ENCODE peak calls at places on chromosomes 5 and 9, in ten cellular contexts. L, U, W, X, E, B, R, G, Q and J are unnamed samples.

GRCh38 chr5:67106626-67107342 is 89.8 kb downstream of the CD180 start:
- DNase-seq in L (no peak), U (no peak), W (no peak), X (no peak), E (no peak), B (no peak), R (no peak), G (no peak), Q (no peak), J (no peak)

GRCh38 chr9:69452110-69452780 is 127.2 kb downstream of the ENTREP1 start:
- DNase-seq in L (no peak), U (no peak), W (no peak), X (no peak), E (peak; percentile 46), B (no peak), R (no peak), G (no peak), Q (no peak), J (no peak)

GRCh38 chr9:4425358-4426045 is 64.8 kb upstream of the SLC1A1 start:
- DNase-seq in L (no peak), U (no peak), W (no peak), X (no peak), E (no peak), B (no peak), R (no peak), G (peak; percentile 42), Q (no peak), J (no peak)

GRCh38 chr9:7791364-7791763 is 8.2 kb downstream of the DMAC1 start:
- DNase-seq in L (no peak), U (no peak), W (no peak), X (no peak), E (no peak), B (no peak), R (no peak), G (no peak), Q (peak; percentile 82), J (no peak)

GRCh38 chr5:151683936-151684586 is 2.7 kb downstream of the SPARC start:
- DNase-seq in L (no peak), U (no peak), W (no peak), X (no peak), E (no peak), B (no peak), R (peak; percentile 13), G (peak; percentile 45), Q (no peak), J (no peak)

GRCh38 chr9:14710804-14711203 is 11.7 kb downstream of the CER1 start:
- DNase-seq in L (no peak), U (no peak), W (no peak), X (no peak), E (no peak), B (no peak), R (no peak), G (peak; percentile 64), Q (no peak), J (no peak)

GRCh38 chr5:109868737-109869136 is 179.0 kb downstream of the MAN2A1 start:
- DNase-seq in L (no peak), U (no peak), W (no peak), X (no peak), E (no peak), B (no peak), R (no peak), G (peak; percentile 58), Q (no peak), J (no peak)

GRCh38 chr5:377326-377981 is 55.9 kb downstream of the AHRR start:
- DNase-seq in L (peak; percentile 56), U (peak; percentile 35), W (no peak), X (no peak), E (no peak), B (no peak), R (no peak), G (no peak), Q (no peak), J (no peak)

GRCh38 chr9:19198406-19198805 is 32.1 kb upstream of the DENND4C start:
- DNase-seq in L (no peak), U (no peak), W (no peak), X (no peak), E (no peak), B (no peak), R (no peak), G (no peak), Q (no peak), J (no peak)

GRCh38 chr5:131112424-131112823 is 52.6 kb downstream of the HINT1 start:
- DNase-seq in L (no peak), U (no peak), W (no peak), X (no peak), E (no peak), B (no peak), R (no peak), G (no peak), Q (no peak), J (no peak)

GRCh38 chr5:154829589-154830218 is 20.7 kb downstream of the FAXDC2 start:
- DNase-seq in L (peak; percentile 54), U (no peak), W (no peak), X (no peak), E (no peak), B (no peak), R (no peak), G (peak; percentile 49), Q (no peak), J (no peak)

GRCh38 chr9:109705515-109705914 is 74.5 kb upstream of the PALM2AKAP2 start:
- DNase-seq in L (no peak), U (no peak), W (no peak), X (no peak), E (no peak), B (no peak), R (no peak), G (peak; percentile 75), Q (no peak), J (no peak)

GRCh38 chr9:107439991-107440456 is 49.5 kb downstream of the KLF4 start:
- DNase-seq in L (no peak), U (no peak), W (no peak), X (no peak), E (peak; percentile 5), B (no peak), R (peak; percentile 91), G (no peak), Q (no peak), J (no peak)

GRCh38 chr5:133309981-133310630 is 258.3 kb downstream of the HSPA4 start:
- DNase-seq in L (no peak), U (no peak), W (no peak), X (no peak), E (no peak), B (no peak), R (no peak), G (no peak), Q (no peak), J (no peak)

GRCh38 chr9:115649991-115650472 is 503.6 kb upstream of the PAPPA start:
- DNase-seq in L (peak; percentile 95), U (no peak), W (no peak), X (peak; percentile 57), E (no peak), B (no peak), R (no peak), G (peak; percentile 100), Q (no peak), J (no peak)

GRCh38 chr9:129910628-129911567 is 75.6 kb downstream of the USP20 start:
- DNase-seq in L (no peak), U (no peak), W (no peak), X (no peak), E (peak; percentile 100), B (no peak), R (no peak), G (peak; percentile 99), Q (no peak), J (no peak)

GRCh38 chr5:83472213-83472507 is 616 bp downstream of the VCAN start:
- DNase-seq in L (no peak), U (no peak), W (no peak), X (no peak), E (no peak), B (no peak), R (peak; percentile 27), G (no peak), Q (no peak), J (no peak)

GRCh38 chr9:75979362-75979761 is 88.9 kb downstream of the PCSK5 start:
- DNase-seq in L (no peak), U (no peak), W (no peak), X (no peak), E (no peak), B (no peak), R (peak; percentile 63), G (peak; percentile 45), Q (no peak), J (no peak)

GRCh38 chr9:35538361-35539234 is 48.7 kb downstream of the RUSC2 start:
- DNase-seq in L (peak; percentile 93), U (peak; percentile 73), W (no peak), X (peak; percentile 89), E (no peak), B (peak; percentile 84), R (peak; percentile 34), G (peak; percentile 87), Q (no peak), J (peak; percentile 89)

GRCh38 chr9:88828492-88828974 is 162.7 kb upstream of the S1PR3 start:
- DNase-seq in L (no peak), U (no peak), W (no peak), X (no peak), E (no peak), B (no peak), R (no peak), G (no peak), Q (no peak), J (no peak)

GRCh38 chr9:3858961-3859360 is 333.2 kb upstream of the RFX3 start:
- DNase-seq in L (no peak), U (no peak), W (no peak), X (no peak), E (no peak), B (no peak), R (no peak), G (peak; percentile 64), Q (no peak), J (no peak)

GRCh38 chr5:136424835-136425694 is 59.7 kb upstream of the TRPC7 start:
- DNase-seq in L (no peak), U (peak; percentile 97), W (no peak), X (peak; percentile 51), E (no peak), B (peak; percentile 2), R (peak; percentile 89), G (peak; percentile 61), Q (peak; percentile 47), J (peak; percentile 37)

GRCh38 chr5:15834596-15835245 is 334.7 kb downstream of the FBXL7 start:
- DNase-seq in L (no peak), U (no peak), W (no peak), X (no peak), E (peak; percentile 96), B (no peak), R (no peak), G (peak; percentile 86), Q (no peak), J (no peak)

GRCh38 chr9:91166796-91167366 is 194.8 kb downstream of the AUH start:
- DNase-seq in L (no peak), U (no peak), W (no peak), X (no peak), E (peak; percentile 21), B (no peak), R (no peak), G (peak; percentile 31), Q (no peak), J (no peak)